ENCODE peak calls at places on chromosomes 13 and 19, in four cellular contexts. N, C, Y and X are unnamed samples.

GRCh38 chr19:15154002-15154612 is 46.7 kb downstream of the NOTCH3 start:
- DNase-seq in N (no peak), C (peak), Y (peak), X (peak)

GRCh38 chr13:66354880-66355279 is 875.3 kb downstream of the PCDH9 start:
- DNase-seq in N (no peak), C (no peak), Y (no peak), X (no peak)

GRCh38 chr13:33454844-33455256 is 169.3 kb upstream of the STARD13 start:
- DNase-seq in N (no peak), C (no peak), Y (peak), X (no peak)

GRCh38 chr19:18832331-18833140 is 777 bp downstream of the UPF1 start:
- DNase-seq in N (no peak), C (peak), Y (no peak), X (no peak)

GRCh38 chr13:45918597-45918996 is 67.0 kb upstream of the SIAH3 start:
- DNase-seq in N (no peak), C (no peak), Y (no peak), X (no peak)

GRCh38 chr19:39480337-39481228 is at the start of gene TIMM50:
- DNase-seq in N (peak), C (peak), Y (peak), X (peak)

GRCh38 chr19:19466201-19466600 is 49.1 kb downstream of the TSSK6 start:
- DNase-seq in N (no peak), C (no peak), Y (no peak), X (no peak)

GRCh38 chr13:108917581-108917980 is 288.2 kb downstream of the MYO16 start:
- DNase-seq in N (no peak), C (peak), Y (peak), X (peak)

GRCh38 chr13:113367020-113367560 is 3.2 kb upstream of the GRTP1 start:
- DNase-seq in N (no peak), C (no peak), Y (no peak), X (no peak)

GRCh38 chr19:51294211-51294976 is 17.1 kb upstream of the IGLON5 start:
- DNase-seq in N (no peak), C (peak), Y (no peak), X (no peak)

GRCh38 chr13:47039106-47039505 is 142.3 kb upstream of the HTR2A start:
- DNase-seq in N (no peak), C (peak), Y (peak), X (peak)